ENCODE peak calls at places on chromosomes 5 and 9, in six cellular contexts. S, Z, W, Q, F and T are unnamed samples.
A peak's percentile ranks its signal among the peaks of the same experiment; 100 is the strongest.

GRCh38 chr5:32069396-32069795 is 104.7 kb downstream of the GOLPH3 start:
- DNase-seq in Z (no peak), W (no peak), S (no peak), Q (no peak), F (no peak), T (no peak)

GRCh38 chr5:59779453-59779852 is 114.1 kb downstream of the PDE4D start:
- DNase-seq in Z (no peak), W (no peak), S (no peak), F (no peak), Q (no peak), T (no peak)

GRCh38 chr9:137222190-137223077 is at the start of gene RNF208:
- DNase-seq in S (no peak), F (peak; percentile 80), Q (no peak), Z (peak; percentile 58), W (no peak), T (peak; percentile 61)

GRCh38 chr5:127112347-127112864 is 39.1 kb upstream of the C5orf63 start:
- DNase-seq in F (no peak), Z (no peak), Q (no peak), W (no peak), S (no peak), T (no peak)

GRCh38 chr5:54725391-54726280 is 208.1 kb downstream of the SNX18 start:
- DNase-seq in S (peak; percentile 49), W (no peak), F (no peak), Z (no peak), Q (no peak), T (no peak)

GRCh38 chr5:156595132-156595787 is 254.8 kb upstream of the PPP1R2B start:
- DNase-seq in S (no peak), F (no peak), Z (peak; percentile 42), Q (no peak), W (peak; percentile 7), T (no peak)

GRCh38 chr5:111366388-111366787 is 142.2 kb downstream of the CAMK4 start:
- DNase-seq in F (peak; percentile 5), W (no peak), Q (no peak), S (no peak), Z (no peak), T (no peak)

GRCh38 chr5:123035320-123035949 is 1.1 kb downstream of the PPIC start:
- DNase-seq in W (peak; percentile 83), S (peak; percentile 66), F (peak; percentile 35), Q (no peak), Z (peak; percentile 77), T (peak; percentile 69)

GRCh38 chr9:34341659-34342266 is 12.4 kb downstream of the NUDT2 start:
- DNase-seq in S (no peak), Q (no peak), F (no peak), W (no peak), Z (no peak), T (no peak)

GRCh38 chr5:75236322-75237316 is at the start of gene ANKRD31:
- DNase-seq in Z (peak; percentile 96), Q (peak; percentile 77), F (peak; percentile 96), S (peak; percentile 74), W (peak; percentile 80), T (peak; percentile 92)

GRCh38 chr5:75239681-75240080 is 3.0 kb upstream of the ANKRD31 start:
- DNase-seq in S (peak; percentile 74), W (peak; percentile 91), Q (no peak), F (no peak), Z (peak; percentile 11), T (no peak)

GRCh38 chr5:75234251-75234650 is 2.4 kb downstream of the ANKRD31 start:
- DNase-seq in W (no peak), F (no peak), Q (no peak), Z (no peak), S (no peak), T (no peak)

GRCh38 chr5:75235711-75236110 is 967 bp downstream of the ANKRD31 start:
- DNase-seq in F (peak; percentile 11), W (no peak), Q (no peak), S (no peak), Z (no peak), T (no peak)
- H3K4me2 ChIP-seq in F (peak overlapping the region; percentile 87), W (no peak overlapping the region), Q (no peak overlapping the region), S (peak overlapping the region; percentile 86), Z (peak overlapping the region; percentile 79), T (peak overlapping the region; percentile 84)

GRCh38 chr5:124654418-124654817 is 92.0 kb downstream of the ZNF608 start:
- DNase-seq in F (no peak), Q (no peak), W (no peak), Z (no peak), S (no peak), T (no peak)
- H3K4me2 ChIP-seq in F (no peak overlapping the region), Q (peak overlapping the region; percentile 95), W (no peak overlapping the region), Z (no peak overlapping the region), S (no peak overlapping the region), T (no peak overlapping the region)

GRCh38 chr9:123686849-123687233 is 243.1 kb downstream of the DENND1A start:
- DNase-seq in Z (no peak), S (no peak), F (no peak), W (no peak), Q (no peak), T (no peak)
- H3K4me2 ChIP-seq in Z (no peak overlapping the region), S (peak overlapping the region; percentile 66), F (no peak overlapping the region), W (no peak overlapping the region), Q (no peak overlapping the region), T (no peak overlapping the region)

GRCh38 chr5:154084255-154084654 is 45.5 kb downstream of the MFAP3 start:
- DNase-seq in Z (no peak), Q (no peak), F (no peak), W (no peak), S (no peak), T (peak; percentile 30)

GRCh38 chr5:154086123-154086522 is 47.4 kb downstream of the MFAP3 start:
- DNase-seq in Q (no peak), F (no peak), Z (no peak), W (peak; percentile 93), S (no peak), T (peak; percentile 84)

GRCh38 chr5:154088801-154089200 is 50.0 kb downstream of the MFAP3 start:
- DNase-seq in S (no peak), F (no peak), Q (no peak), W (no peak), Z (no peak), T (no peak)

GRCh38 chr5:154087260-154087659 is 48.5 kb downstream of the MFAP3 start:
- DNase-seq in Q (no peak), S (no peak), Z (no peak), F (no peak), W (no peak), T (peak; percentile 33)

GRCh38 chr5:154086641-154087040 is 47.9 kb downstream of the MFAP3 start:
- DNase-seq in S (no peak), Z (no peak), Q (no peak), W (no peak), F (no peak), T (no peak)
- H3K4me2 ChIP-seq in S (no peak overlapping the region), Z (no peak overlapping the region), Q (no peak overlapping the region), W (no peak overlapping the region), F (no peak overlapping the region), T (peak overlapping the region; percentile 42)

GRCh38 chr9:120892748-120893584 is 16.0 kb upstream of the PHF19 start:
- DNase-seq in S (peak; percentile 85), W (no peak), F (no peak), Q (peak; percentile 97), Z (no peak), T (no peak)
- H3K4me2 ChIP-seq in S (no peak overlapping the region), W (no peak overlapping the region), F (no peak overlapping the region), Q (peak overlapping the region; percentile 69), Z (no peak overlapping the region), T (no peak overlapping the region)

DNA sequence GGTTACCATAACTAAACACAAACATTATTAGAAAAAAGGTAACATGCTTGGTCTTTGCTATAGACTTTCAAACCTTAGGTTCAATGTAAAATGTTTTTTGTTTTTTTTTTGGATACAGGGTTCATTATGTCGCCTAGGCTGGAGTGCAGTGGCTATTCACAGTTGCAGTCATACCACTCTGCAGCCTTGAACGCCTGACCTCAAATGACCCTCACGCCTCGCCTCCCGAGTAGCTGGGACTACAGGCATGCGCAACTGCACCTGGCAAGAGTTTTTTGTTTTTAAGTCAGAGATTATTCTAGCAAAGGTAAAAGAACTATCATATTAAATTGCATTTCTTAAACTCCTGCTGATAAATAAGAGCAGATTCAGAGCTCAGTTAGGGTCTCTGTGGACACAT is 55.1 kb upstream of the NR5A1 start:
- DNase-seq in S (no peak), F (no peak), Z (no peak), W (no peak), Q (no peak), T (no peak)
- H3K4me2 ChIP-seq in S (no peak overlapping the region), F (no peak overlapping the region), Z (no peak overlapping the region), W (no peak overlapping the region), Q (no peak overlapping the region), T (peak overlapping the region; percentile 0)

GRCh38 chr5:58582411-58583393 is at the start of gene RAB3C:
- DNase-seq in W (peak; percentile 98), F (peak; percentile 89), Z (peak; percentile 96), Q (no peak), S (peak; percentile 72), T (peak; percentile 97)

GRCh38 chr5:58579781-58580180 is 3.1 kb upstream of the RAB3C start:
- DNase-seq in S (no peak), Q (no peak), W (no peak), F (no peak), Z (no peak), T (no peak)

DNA sequence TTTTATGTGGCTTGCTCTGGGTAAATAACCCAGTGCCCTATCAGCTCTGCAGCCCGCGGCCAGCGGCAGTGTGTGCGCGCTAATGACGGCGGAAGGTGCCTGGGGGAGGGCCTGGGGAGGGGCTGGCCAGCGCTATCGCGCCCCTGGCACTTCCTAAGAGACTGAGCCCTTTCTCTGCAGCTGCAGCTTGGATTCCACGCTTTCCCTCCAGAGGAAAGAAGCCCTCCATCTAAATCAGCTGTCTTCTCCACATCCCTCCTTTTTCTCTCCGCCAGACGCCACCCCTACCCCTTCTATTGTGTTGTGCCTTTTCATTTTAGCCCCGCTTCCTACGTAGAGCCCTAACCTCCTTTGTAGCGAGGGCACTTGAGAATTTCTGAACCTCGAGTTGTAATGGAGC is 871 bp upstream of the RAB3C start:
- DNase-seq in Q (no peak), Z (peak; percentile 23), F (peak; percentile 65), S (no peak), W (peak; percentile 51), T (peak; percentile 72)
- H3K4me2 ChIP-seq in Q (no peak overlapping the region), Z (peak overlapping the region; percentile 84), F (peak overlapping the region; percentile 89), S (peak overlapping the region; percentile 89), W (peak overlapping the region; percentile 41), T (peak overlapping the region; percentile 82)

GRCh38 chr9:128916745-128917144 is 4.0 kb upstream of the PHYHD1 start:
- DNase-seq in Z (no peak), S (no peak), F (no peak), W (no peak), Q (no peak), T (no peak)
- H3K4me2 ChIP-seq in Z (no peak overlapping the region), S (no peak overlapping the region), F (no peak overlapping the region), W (no peak overlapping the region), Q (no peak overlapping the region), T (no peak overlapping the region)

DNA sequence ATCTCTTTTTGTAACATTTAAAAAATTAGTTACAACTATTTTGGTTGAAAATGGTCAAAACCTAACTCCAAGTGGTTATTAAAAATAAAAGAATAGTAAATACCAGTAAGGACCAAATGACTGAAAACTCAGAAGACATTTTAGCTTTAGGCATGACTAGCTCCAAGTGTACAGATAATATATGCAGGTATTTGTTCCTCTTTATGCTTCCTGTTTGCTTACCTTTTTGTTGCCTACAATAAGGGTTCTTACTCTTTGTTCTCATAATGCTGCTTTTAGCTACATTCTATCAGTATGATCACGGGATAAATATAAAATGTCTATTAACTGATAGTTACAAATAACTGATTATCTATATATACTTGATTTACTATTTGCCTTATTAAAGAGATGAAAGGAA is 259.6 kb downstream of the CDH12 start:
- DNase-seq in W (no peak), Z (no peak), S (no peak), F (no peak), Q (no peak), T (no peak)
- H3K4me2 ChIP-seq in W (no peak overlapping the region), Z (no peak overlapping the region), S (no peak overlapping the region), F (no peak overlapping the region), Q (no peak overlapping the region), T (no peak overlapping the region)